ENCODE peak calls at places on chromosomes 6 and 20, in nine cellular contexts. One of them, this sample, is unnamed. For H3K36me3, the result is how much of the 10 kb centered on the place peaks cover.

GRCh38 chr6:148175511-148176188 is 167.0 kb upstream of the SASH1 start:
- DNase-seq in heart left ventricle: no peak
- DNase-seq in effector memory CD4-positive, alpha-beta T cell: no peak
- DNase-seq in CD4-positive, CD25-positive, alpha-beta regulatory T cell: no peak
- DNase-seq in breast epithelium: no peak
- DNase-seq in pancreas: no peak
- DNase-seq in sigmoid colon: no peak
- DNase-seq in GM23248: peak
- DNase-seq in right lobe of liver: no peak
- DNase-seq in this sample: no peak

GRCh38 chr6:168703970-168704369 is 263.0 kb downstream of the SMOC2 start:
- DNase-seq in heart left ventricle: no peak
- DNase-seq in effector memory CD4-positive, alpha-beta T cell: no peak
- DNase-seq in CD4-positive, CD25-positive, alpha-beta regulatory T cell: no peak
- DNase-seq in breast epithelium: no peak
- DNase-seq in pancreas: no peak
- DNase-seq in sigmoid colon: peak
- DNase-seq in GM23248: no peak
- DNase-seq in right lobe of liver: no peak
- DNase-seq in this sample: no peak

GRCh38 chr6:72941751-72942150 is 283.5 kb downstream of the KHDC1L start:
- DNase-seq in heart left ventricle: no peak
- DNase-seq in effector memory CD4-positive, alpha-beta T cell: no peak
- DNase-seq in CD4-positive, CD25-positive, alpha-beta regulatory T cell: no peak
- DNase-seq in breast epithelium: no peak
- DNase-seq in pancreas: no peak
- DNase-seq in sigmoid colon: no peak
- DNase-seq in GM23248: no peak
- DNase-seq in right lobe of liver: no peak
- DNase-seq in this sample: no peak

GRCh38 chr6:99348823-99349619 is 453 bp downstream of the FAXC start:
- DNase-seq in heart left ventricle: no peak
- DNase-seq in effector memory CD4-positive, alpha-beta T cell: no peak
- DNase-seq in CD4-positive, CD25-positive, alpha-beta regulatory T cell: no peak
- DNase-seq in breast epithelium: no peak
- DNase-seq in pancreas: peak
- DNase-seq in sigmoid colon: peak
- DNase-seq in GM23248: no peak
- DNase-seq in right lobe of liver: no peak
- DNase-seq in this sample: no peak

GRCh38 chr6:112061605-112062004 is 7.7 kb downstream of the CCN6 start:
- DNase-seq in heart left ventricle: no peak
- DNase-seq in effector memory CD4-positive, alpha-beta T cell: no peak
- DNase-seq in CD4-positive, CD25-positive, alpha-beta regulatory T cell: no peak
- DNase-seq in breast epithelium: no peak
- DNase-seq in pancreas: no peak
- DNase-seq in sigmoid colon: no peak
- DNase-seq in GM23248: peak
- DNase-seq in right lobe of liver: no peak
- DNase-seq in this sample: no peak

GRCh38 chr6:41159415-41160082 is 3.4 kb downstream of the TREM2 start:
- DNase-seq in heart left ventricle: no peak
- DNase-seq in effector memory CD4-positive, alpha-beta T cell: no peak
- DNase-seq in CD4-positive, CD25-positive, alpha-beta regulatory T cell: no peak
- DNase-seq in breast epithelium: no peak
- DNase-seq in pancreas: no peak
- DNase-seq in sigmoid colon: no peak
- DNase-seq in GM23248: no peak
- DNase-seq in right lobe of liver: no peak
- DNase-seq in this sample: no peak

GRCh38 chr6:167858842-167859520 is 32.3 kb downstream of the AFDN start:
- DNase-seq in heart left ventricle: no peak
- DNase-seq in effector memory CD4-positive, alpha-beta T cell: no peak
- DNase-seq in CD4-positive, CD25-positive, alpha-beta regulatory T cell: no peak
- DNase-seq in breast epithelium: no peak
- DNase-seq in pancreas: no peak
- DNase-seq in sigmoid colon: no peak
- DNase-seq in GM23248: no peak
- DNase-seq in right lobe of liver: no peak
- DNase-seq in this sample: no peak

GRCh38 chr6:74942130-74942529 is 263.7 kb downstream of the COL12A1 start:
- DNase-seq in heart left ventricle: no peak
- DNase-seq in effector memory CD4-positive, alpha-beta T cell: no peak
- DNase-seq in CD4-positive, CD25-positive, alpha-beta regulatory T cell: no peak
- DNase-seq in breast epithelium: no peak
- DNase-seq in pancreas: no peak
- DNase-seq in sigmoid colon: no peak
- DNase-seq in GM23248: peak
- DNase-seq in right lobe of liver: no peak
- DNase-seq in this sample: no peak

GRCh38 chr6:127775371-127775770 is 125.5 kb downstream of the THEMIS start:
- DNase-seq in heart left ventricle: no peak
- DNase-seq in effector memory CD4-positive, alpha-beta T cell: no peak
- DNase-seq in CD4-positive, CD25-positive, alpha-beta regulatory T cell: no peak
- DNase-seq in breast epithelium: no peak
- DNase-seq in pancreas: no peak
- DNase-seq in sigmoid colon: no peak
- DNase-seq in GM23248: peak
- DNase-seq in right lobe of liver: no peak
- DNase-seq in this sample: no peak

GRCh38 chr6:146909886-146910285 is 294.3 kb upstream of the STXBP5 start:
- DNase-seq in heart left ventricle: no peak
- DNase-seq in effector memory CD4-positive, alpha-beta T cell: no peak
- DNase-seq in CD4-positive, CD25-positive, alpha-beta regulatory T cell: no peak
- DNase-seq in breast epithelium: no peak
- DNase-seq in pancreas: no peak
- DNase-seq in sigmoid colon: no peak
- DNase-seq in GM23248: no peak
- DNase-seq in right lobe of liver: no peak
- DNase-seq in this sample: no peak

GRCh38 chr6:125974214-125974866 is 12.0 kb upstream of the TRMT11 start:
- DNase-seq in heart left ventricle: no peak
- DNase-seq in effector memory CD4-positive, alpha-beta T cell: no peak
- DNase-seq in CD4-positive, CD25-positive, alpha-beta regulatory T cell: peak
- DNase-seq in breast epithelium: no peak
- DNase-seq in pancreas: no peak
- DNase-seq in sigmoid colon: no peak
- DNase-seq in GM23248: peak
- DNase-seq in right lobe of liver: no peak
- DNase-seq in this sample: no peak

GRCh38 chr6:33607784-33608161 is 13.3 kb upstream of the ITPR3 start:
- DNase-seq in heart left ventricle: no peak
- DNase-seq in effector memory CD4-positive, alpha-beta T cell: no peak
- DNase-seq in CD4-positive, CD25-positive, alpha-beta regulatory T cell: peak
- DNase-seq in breast epithelium: no peak
- DNase-seq in pancreas: peak
- DNase-seq in sigmoid colon: no peak
- DNase-seq in GM23248: no peak
- DNase-seq in right lobe of liver: no peak
- DNase-seq in this sample: no peak

GRCh38 chr6:148441454-148441911 is 98.8 kb downstream of the SASH1 start:
- DNase-seq in heart left ventricle: no peak
- DNase-seq in effector memory CD4-positive, alpha-beta T cell: no peak
- DNase-seq in CD4-positive, CD25-positive, alpha-beta regulatory T cell: no peak
- DNase-seq in breast epithelium: no peak
- DNase-seq in pancreas: no peak
- DNase-seq in sigmoid colon: no peak
- DNase-seq in GM23248: peak
- DNase-seq in right lobe of liver: no peak
- DNase-seq in this sample: no peak

GRCh38 chr6:137202078-137202477 is 17.1 kb downstream of the IFNGR1 start:
- DNase-seq in heart left ventricle: no peak
- DNase-seq in effector memory CD4-positive, alpha-beta T cell: no peak
- DNase-seq in CD4-positive, CD25-positive, alpha-beta regulatory T cell: no peak
- DNase-seq in breast epithelium: no peak
- DNase-seq in pancreas: no peak
- DNase-seq in sigmoid colon: no peak
- DNase-seq in GM23248: no peak
- DNase-seq in right lobe of liver: no peak
- DNase-seq in this sample: no peak

GRCh38 chr20:21615617-21616080 is 89.8 kb upstream of the PAX1 start:
- DNase-seq in heart left ventricle: no peak
- DNase-seq in effector memory CD4-positive, alpha-beta T cell: no peak
- DNase-seq in CD4-positive, CD25-positive, alpha-beta regulatory T cell: peak
- DNase-seq in breast epithelium: peak
- DNase-seq in pancreas: no peak
- DNase-seq in sigmoid colon: no peak
- DNase-seq in GM23248: peak
- DNase-seq in right lobe of liver: peak
- DNase-seq in this sample: peak

GRCh38 chr6:28794175-28795002 is 129.4 kb downstream of the TRIM27 start:
- DNase-seq in heart left ventricle: no peak
- DNase-seq in effector memory CD4-positive, alpha-beta T cell: no peak
- DNase-seq in CD4-positive, CD25-positive, alpha-beta regulatory T cell: no peak
- DNase-seq in breast epithelium: no peak
- DNase-seq in pancreas: no peak
- DNase-seq in sigmoid colon: no peak
- DNase-seq in GM23248: peak
- DNase-seq in right lobe of liver: no peak
- DNase-seq in this sample: no peak

DNA sequence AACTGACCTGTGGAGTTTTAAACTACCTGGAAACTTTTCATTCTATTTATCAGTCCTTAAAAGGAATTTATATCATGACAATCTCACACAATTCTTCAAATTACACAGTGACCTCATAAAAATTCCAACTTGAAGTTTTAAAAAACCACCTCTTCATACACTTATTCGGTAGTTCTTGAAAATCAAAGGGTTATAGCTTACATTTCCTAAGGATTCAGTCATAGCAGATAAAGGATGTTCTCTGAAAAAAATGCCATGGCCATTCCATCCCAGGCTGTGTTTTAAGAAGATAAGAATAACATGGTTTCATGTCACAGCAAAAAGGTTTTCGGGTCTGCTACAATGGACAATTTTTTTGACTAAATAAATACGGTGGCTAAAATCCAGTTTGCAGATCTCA is 41.2 kb downstream of the GOPC start:
- DNase-seq in heart left ventricle: no peak
- DNase-seq in effector memory CD4-positive, alpha-beta T cell: no peak
- DNase-seq in CD4-positive, CD25-positive, alpha-beta regulatory T cell: no peak
- DNase-seq in breast epithelium: no peak
- DNase-seq in pancreas: no peak
- DNase-seq in sigmoid colon: no peak
- DNase-seq in GM23248: no peak
- DNase-seq in right lobe of liver: no peak
- DNase-seq in this sample: no peak
- H3K36me3 ChIP-seq in heart left ventricle: under half
- H3K36me3 ChIP-seq in effector memory CD4-positive, alpha-beta T cell: under half
- H3K36me3 ChIP-seq in CD4-positive, CD25-positive, alpha-beta regulatory T cell: under half
- H3K36me3 ChIP-seq in breast epithelium: under half
- H3K36me3 ChIP-seq in pancreas: under half
- H3K36me3 ChIP-seq in sigmoid colon: under half
- H3K36me3 ChIP-seq in GM23248: half or more
- H3K36me3 ChIP-seq in right lobe of liver: under half
- H3K36me3 ChIP-seq in this sample: under half

GRCh38 chr20:53920647-53921245 is 149.6 kb downstream of the BCAS1 start:
- DNase-seq in heart left ventricle: no peak
- DNase-seq in effector memory CD4-positive, alpha-beta T cell: no peak
- DNase-seq in CD4-positive, CD25-positive, alpha-beta regulatory T cell: no peak
- DNase-seq in breast epithelium: no peak
- DNase-seq in pancreas: no peak
- DNase-seq in sigmoid colon: no peak
- DNase-seq in GM23248: no peak
- DNase-seq in right lobe of liver: peak
- DNase-seq in this sample: no peak

GRCh38 chr20:53921443-53921973 is 148.9 kb downstream of the BCAS1 start:
- DNase-seq in heart left ventricle: no peak
- DNase-seq in effector memory CD4-positive, alpha-beta T cell: no peak
- DNase-seq in CD4-positive, CD25-positive, alpha-beta regulatory T cell: no peak
- DNase-seq in breast epithelium: no peak
- DNase-seq in pancreas: no peak
- DNase-seq in sigmoid colon: no peak
- DNase-seq in GM23248: no peak
- DNase-seq in right lobe of liver: peak
- DNase-seq in this sample: peak

GRCh38 chr20:53923745-53924369 is 146.5 kb downstream of the BCAS1 start:
- DNase-seq in heart left ventricle: no peak
- DNase-seq in effector memory CD4-positive, alpha-beta T cell: no peak
- DNase-seq in CD4-positive, CD25-positive, alpha-beta regulatory T cell: no peak
- DNase-seq in breast epithelium: no peak
- DNase-seq in pancreas: no peak
- DNase-seq in sigmoid colon: no peak
- DNase-seq in GM23248: no peak
- DNase-seq in right lobe of liver: no peak
- DNase-seq in this sample: no peak

GRCh38 chr20:53925651-53926401 is 144.6 kb downstream of the BCAS1 start:
- DNase-seq in heart left ventricle: no peak
- DNase-seq in effector memory CD4-positive, alpha-beta T cell: no peak
- DNase-seq in CD4-positive, CD25-positive, alpha-beta regulatory T cell: no peak
- DNase-seq in breast epithelium: no peak
- DNase-seq in pancreas: no peak
- DNase-seq in sigmoid colon: no peak
- DNase-seq in GM23248: no peak
- DNase-seq in right lobe of liver: peak
- DNase-seq in this sample: no peak

GRCh38 chr20:53922901-53923314 is 147.5 kb downstream of the BCAS1 start:
- DNase-seq in heart left ventricle: no peak
- DNase-seq in effector memory CD4-positive, alpha-beta T cell: no peak
- DNase-seq in CD4-positive, CD25-positive, alpha-beta regulatory T cell: no peak
- DNase-seq in breast epithelium: no peak
- DNase-seq in pancreas: no peak
- DNase-seq in sigmoid colon: no peak
- DNase-seq in GM23248: peak
- DNase-seq in right lobe of liver: no peak
- DNase-seq in this sample: no peak
- H3K27ac ChIP-seq in heart left ventricle: peak
- H3K27ac ChIP-seq in effector memory CD4-positive, alpha-beta T cell: no peak
- H3K27ac ChIP-seq in CD4-positive, CD25-positive, alpha-beta regulatory T cell: no peak
- H3K27ac ChIP-seq in breast epithelium: peak
- H3K27ac ChIP-seq in pancreas: peak
- H3K27ac ChIP-seq in sigmoid colon: peak
- H3K27ac ChIP-seq in GM23248: peak
- H3K27ac ChIP-seq in right lobe of liver: no peak
- H3K27ac ChIP-seq in this sample: no peak

DNA sequence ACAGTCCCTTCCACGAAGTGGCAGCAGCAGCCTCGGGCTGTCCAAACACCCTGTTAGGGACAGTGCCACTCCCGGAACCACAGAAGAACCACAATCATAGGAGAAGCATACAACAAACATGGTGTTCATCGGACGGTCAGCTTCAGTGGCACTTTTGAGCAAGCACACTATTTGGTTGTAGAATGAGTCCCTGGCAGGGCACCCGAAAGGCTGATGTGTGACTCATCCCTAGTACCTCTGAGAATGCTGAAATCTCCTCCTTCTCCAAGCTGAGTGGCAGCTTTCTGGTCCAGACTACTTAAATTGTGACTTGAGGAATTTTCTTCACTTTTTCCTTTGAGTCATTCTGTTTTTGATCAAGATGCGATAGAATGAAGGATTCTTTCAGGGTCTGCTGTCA is 282.5 kb downstream of the ESR1 start:
- DNase-seq in heart left ventricle: no peak
- DNase-seq in effector memory CD4-positive, alpha-beta T cell: no peak
- DNase-seq in CD4-positive, CD25-positive, alpha-beta regulatory T cell: no peak
- DNase-seq in breast epithelium: peak
- DNase-seq in pancreas: no peak
- DNase-seq in sigmoid colon: no peak
- DNase-seq in GM23248: peak
- DNase-seq in right lobe of liver: no peak
- DNase-seq in this sample: peak
- H3K36me3 ChIP-seq in heart left ventricle: under half
- H3K36me3 ChIP-seq in effector memory CD4-positive, alpha-beta T cell: under half
- H3K36me3 ChIP-seq in CD4-positive, CD25-positive, alpha-beta regulatory T cell: under half
- H3K36me3 ChIP-seq in breast epithelium: under half
- H3K36me3 ChIP-seq in pancreas: under half
- H3K36me3 ChIP-seq in sigmoid colon: under half
- H3K36me3 ChIP-seq in GM23248: under half
- H3K36me3 ChIP-seq in right lobe of liver: under half
- H3K36me3 ChIP-seq in this sample: under half

GRCh38 chr20:45834797-45835161 is 1.2 kb downstream of the SNX21 start:
- DNase-seq in heart left ventricle: no peak
- DNase-seq in effector memory CD4-positive, alpha-beta T cell: no peak
- DNase-seq in CD4-positive, CD25-positive, alpha-beta regulatory T cell: no peak
- DNase-seq in breast epithelium: no peak
- DNase-seq in pancreas: peak
- DNase-seq in sigmoid colon: peak
- DNase-seq in GM23248: peak
- DNase-seq in right lobe of liver: no peak
- DNase-seq in this sample: no peak
- H3K27ac ChIP-seq in heart left ventricle: peak
- H3K27ac ChIP-seq in effector memory CD4-positive, alpha-beta T cell: no peak
- H3K27ac ChIP-seq in CD4-positive, CD25-positive, alpha-beta regulatory T cell: no peak
- H3K27ac ChIP-seq in breast epithelium: peak
- H3K27ac ChIP-seq in pancreas: no peak
- H3K27ac ChIP-seq in sigmoid colon: peak
- H3K27ac ChIP-seq in GM23248: peak
- H3K27ac ChIP-seq in right lobe of liver: no peak
- H3K27ac ChIP-seq in this sample: peak